ENCODE peak calls at places on chromosome 14, in ten cellular contexts. K is lower leg skin; F is NB4; X is heart left ventricle; Q is hepatocyte; R is HL-60; Z is suprapubic skin; C is body of pancreas; H is cardiac fibroblast; S is CD8-positive, alpha-beta T cell. O is an unnamed sample.

GRCh38 chr14:89237923-89238529 is 179.0 kb downstream of the FOXN3 start:
- DNase-seq in K (no peak), F (peak; percentile 20), X (no peak), Q (no peak), R (no peak), Z (no peak), C (no peak), H (peak; percentile 38), S (no peak), O (peak; percentile 57)

GRCh38 chr14:43135877-43136411 is 1371.1 kb downstream of the FSCB start:
- DNase-seq in K (peak; percentile 65), F (no peak), X (no peak), Q (no peak), R (no peak), Z (no peak), C (no peak), H (no peak), S (no peak), O (no peak)

GRCh38 chr14:97264516-97265230 is 467.5 kb downstream of the VRK1 start:
- DNase-seq in K (no peak), F (no peak), X (no peak), Q (no peak), R (no peak), Z (no peak), C (no peak), H (no peak), S (no peak), O (no peak)

GRCh38 chr14:26128931-26129674 is 468.7 kb downstream of the NOVA1 start:
- DNase-seq in K (no peak), F (no peak), X (no peak), Q (no peak), R (no peak), Z (no peak), C (no peak), H (peak; percentile 65), S (no peak), O (peak; percentile 89)

GRCh38 chr14:73342670-73343069 is 105.4 kb downstream of the PAPLN start:
- DNase-seq in K (no peak), F (no peak), X (no peak), Q (no peak), R (no peak), Z (no peak), C (no peak), H (no peak), S (no peak), O (peak; percentile 45)

GRCh38 chr14:79663453-79663852 is 547.9 kb downstream of the DIO2 start:
- DNase-seq in K (no peak), F (no peak), X (no peak), Q (no peak), R (no peak), Z (no peak), C (no peak), H (no peak), S (no peak), O (no peak)

GRCh38 chr14:103541944-103542544 is 13.0 kb downstream of the TRMT61A start:
- DNase-seq in K (no peak), F (no peak), X (peak; percentile 38), Q (no peak), R (no peak), Z (no peak), C (no peak), H (no peak), S (no peak), O (no peak)

GRCh38 chr14:86035882-86036281 is 505.9 kb downstream of the FLRT2 start:
- DNase-seq in K (no peak), F (peak; percentile 53), X (no peak), Q (peak; percentile 30), R (peak; percentile 39), Z (no peak), C (peak; percentile 20), H (peak; percentile 26), S (no peak), O (peak; percentile 37)

GRCh38 chr14:23470947-23471346 is 1.4 kb downstream of the NGDN start:
- DNase-seq in K (no peak), F (no peak), X (no peak), Q (no peak), R (no peak), Z (no peak), C (no peak), H (no peak), S (no peak), O (no peak)

GRCh38 chr14:94322648-94323570 is at the start of gene SERPINA6:
- DNase-seq in K (no peak), F (no peak), X (no peak), Q (peak; percentile 39), R (no peak), Z (no peak), C (peak; percentile 33), H (peak; percentile 14), S (no peak), O (peak; percentile 78)

GRCh38 chr14:31510222-31510621 is 22.4 kb upstream of the GPR33 start:
- DNase-seq in K (no peak), F (peak; percentile 22), X (no peak), Q (no peak), R (no peak), Z (no peak), C (no peak), H (peak; percentile 47), S (no peak), O (peak; percentile 43)

GRCh38 chr14:26925876-26926584 is 328.2 kb upstream of the NOVA1 start:
- DNase-seq in K (no peak), F (no peak), X (no peak), Q (no peak), R (no peak), Z (no peak), C (no peak), H (peak; percentile 39), S (no peak), O (peak; percentile 16)

GRCh38 chr14:89625988-89626806 is 209.2 kb upstream of the FOXN3 start:
- DNase-seq in K (no peak), F (peak; percentile 32), X (no peak), Q (no peak), R (peak; percentile 44), Z (no peak), C (no peak), H (no peak), S (no peak), O (no peak)

GRCh38 chr14:35814371-35815005 is 5.4 kb upstream of the RALGAPA1 start:
- DNase-seq in K (no peak), F (peak; percentile 72), X (peak; percentile 48), Q (peak; percentile 69), R (peak; percentile 78), Z (no peak), C (peak; percentile 65), H (peak; percentile 70), S (peak; percentile 74), O (peak; percentile 65)

GRCh38 chr14:55699131-55700057 is 119.4 kb downstream of the KTN1 start:
- DNase-seq in K (no peak), F (no peak), X (no peak), Q (no peak), R (peak; percentile 14), Z (no peak), C (no peak), H (peak; percentile 91), S (no peak), O (no peak)

GRCh38 chr14:64293976-64294671 is at the start of gene ESR2:
- DNase-seq in K (no peak), F (no peak), X (peak; percentile 33), Q (peak; percentile 43), R (no peak), Z (no peak), C (peak; percentile 28), H (peak; percentile 54), S (peak; percentile 3), O (peak; percentile 67)

GRCh38 chr14:61103541-61104339 is 122.7 kb downstream of the SLC38A6 start:
- DNase-seq in K (peak; percentile 90), F (peak; percentile 83), X (peak; percentile 50), Q (peak; percentile 86), R (peak; percentile 36), Z (no peak), C (no peak), H (peak; percentile 98), S (no peak), O (peak; percentile 97)

GRCh38 chr14:32559048-32559447 is 229.9 kb downstream of the AKAP6 start:
- DNase-seq in K (no peak), F (no peak), X (no peak), Q (no peak), R (no peak), Z (no peak), C (no peak), H (peak; percentile 20), S (no peak), O (peak; percentile 2)

DNA sequence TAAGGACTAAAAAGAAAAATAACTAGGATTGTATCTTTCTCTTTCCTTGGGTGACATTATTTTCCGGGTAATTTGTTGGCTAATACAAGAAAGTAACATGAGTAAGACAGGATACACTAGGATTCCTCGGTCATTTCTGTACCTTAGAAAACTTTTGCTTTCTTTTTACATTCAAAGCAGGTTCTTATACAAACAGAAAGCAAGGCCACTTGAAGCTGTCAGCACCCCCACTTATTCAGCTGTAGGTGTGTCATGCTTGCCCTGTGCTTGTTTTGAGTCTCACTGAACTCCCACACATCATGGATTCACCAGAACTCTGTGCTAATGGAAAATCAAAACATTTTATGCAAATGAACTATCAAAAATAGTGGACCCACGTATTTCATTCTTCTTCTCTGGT is 266.8 kb upstream of the CLEC14A start:
- DNase-seq in K (no peak), F (no peak), X (no peak), Q (no peak), R (no peak), Z (no peak), C (no peak), H (peak; percentile 18), S (no peak), O (no peak)
- TF ChIP-seq CTCF in K (no peak), F (no peak), X (no peak), Q (no peak), R (no peak), Z (no peak), C (no peak), H (no peak), S (no peak), O (no peak)

DNA sequence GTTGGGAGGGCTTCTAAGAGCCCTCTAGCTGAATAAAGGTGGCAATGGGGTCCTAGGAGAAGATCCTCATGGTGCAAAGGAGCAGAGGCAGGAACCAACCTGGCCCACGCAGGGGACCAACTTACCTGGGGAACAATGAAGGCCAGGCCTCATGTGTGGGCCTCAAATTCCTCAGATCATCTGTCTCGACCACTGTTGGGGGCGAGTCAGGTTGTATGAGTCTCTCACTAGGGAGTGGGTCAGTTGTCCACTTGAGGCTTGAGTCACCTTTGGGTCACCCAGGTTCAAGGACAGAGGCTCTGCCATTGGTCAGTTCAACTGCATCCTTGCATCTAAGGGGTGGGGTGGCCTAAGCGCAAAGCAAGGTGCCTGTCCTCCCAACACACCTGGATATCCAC is 43.7 kb upstream of the BDKRB2 start:
- DNase-seq in K (peak; percentile 43), F (no peak), X (no peak), Q (no peak), R (no peak), Z (peak; percentile 27), C (no peak), H (no peak), S (no peak), O (no peak)
- H3K4me3 ChIP-seq in K (no peak overlapping the region), F (no peak overlapping the region), X (no peak overlapping the region), Q (no peak overlapping the region), R (no peak overlapping the region), Z (no peak overlapping the region), C (no peak overlapping the region), H (no peak overlapping the region), S (no peak overlapping the region), O (no peak overlapping the region)

GRCh38 chr14:101635238-101636080 is 74.2 kb downstream of the DIO3 start:
- DNase-seq in K (peak; percentile 72), F (no peak), X (no peak), Q (no peak), R (no peak), Z (no peak), C (no peak), H (no peak), S (no peak), O (no peak)
- TF ChIP-seq CTCF in K (no peak), F (no peak), X (no peak), Q (no peak), R (no peak), Z (no peak), C (no peak), H (no peak), S (no peak), O (no peak)

GRCh38 chr14:21308132-21308478 is 28.2 kb downstream of the RPGRIP1 start:
- DNase-seq in K (no peak), F (no peak), X (no peak), Q (peak; percentile 20), R (no peak), Z (no peak), C (no peak), H (no peak), S (no peak), O (no peak)
- H3K4me3 ChIP-seq in K (no peak overlapping the region), F (no peak overlapping the region), X (peak overlapping the region; percentile 44), Q (peak overlapping the region; percentile 2), R (no peak overlapping the region), Z (peak overlapping the region; percentile 34), C (no peak overlapping the region), H (peak overlapping the region; percentile 39), S (peak overlapping the region; percentile 44), O (peak overlapping the region; percentile 55)

O was measured in choroid plexus epithelial cell.